ENCODE peak calls at places on chromosomes 13 and 19, in six cellular contexts. T, O, J, E, D and Y are unnamed samples.
A peak's percentile ranks its signal among the peaks of the same experiment; 100 is the strongest.

GRCh38 chr19:45670670-45671453 is 2.8 kb downstream of the GIPR start:
- DNase-seq in T (no peak), O (peak; percentile 95), J (peak; percentile 43), E (peak; percentile 90), D (no peak), Y (no peak)

GRCh38 chr13:48233097-48233885 is at the start of gene ITM2B:
- DNase-seq in T (peak; percentile 79), O (peak; percentile 83), J (peak; percentile 72), E (peak; percentile 91), D (peak; percentile 47), Y (no peak)

GRCh38 chr13:44734204-44734707 is 158.1 kb upstream of the TSC22D1 start:
- DNase-seq in T (no peak), O (peak; percentile 61), J (no peak), E (peak; percentile 36), D (peak; percentile 46), Y (no peak)

GRCh38 chr19:55178781-55179569 is 1.1 kb downstream of the SYT5 start:
- DNase-seq in T (peak; percentile 96), O (peak; percentile 84), J (peak; percentile 60), E (peak; percentile 89), D (peak; percentile 70), Y (no peak)

GRCh38 chr13:110684388-110685056 is 21.4 kb downstream of the CARS2 start:
- DNase-seq in T (no peak), O (no peak), J (no peak), E (peak; percentile 27), D (no peak), Y (no peak)

GRCh38 chr19:7007859-7008258 is 13.4 kb downstream of the MBD3L2B start:
- DNase-seq in T (no peak), O (no peak), J (peak; percentile 67), E (no peak), D (no peak), Y (no peak)

GRCh38 chr19:12364391-12365093 is 941 bp downstream of the ZNF442 start:
- DNase-seq in T (no peak), O (peak; percentile 9), J (peak; percentile 2), E (peak; percentile 33), D (peak; percentile 3), Y (no peak)

GRCh38 chr19:39946532-39946931 is 12.1 kb upstream of the FCGBP start:
- DNase-seq in T (no peak), O (peak; percentile 11), J (peak; percentile 35), E (no peak), D (no peak), Y (peak; percentile 41)

GRCh38 chr19:58584498-58585441 is 11.6 kb upstream of the MZF1 start:
- DNase-seq in T (no peak), O (no peak), J (no peak), E (no peak), D (no peak), Y (no peak)

GRCh38 chr13:69556540-69557196 is 551.0 kb upstream of the ATXN8OS start:
- DNase-seq in T (no peak), O (no peak), J (no peak), E (no peak), D (no peak), Y (no peak)

GRCh38 chr19:2602391-2603181 is 99.9 kb downstream of the GNG7 start:
- DNase-seq in T (no peak), O (peak; percentile 94), J (no peak), E (peak; percentile 89), D (peak; percentile 96), Y (no peak)

GRCh38 chr13:100675660-100676129 is 1.1 kb upstream of the TMTC4 start:
- DNase-seq in T (no peak), O (no peak), J (no peak), E (no peak), D (no peak), Y (no peak)

GRCh38 chr19:52336117-52336811 is at the start of gene ZNF610:
- DNase-seq in T (peak; percentile 82), O (peak; percentile 89), J (peak; percentile 91), E (peak; percentile 96), D (peak; percentile 71), Y (peak; percentile 15)

GRCh38 chr19:10419200-10419645 is 1.1 kb upstream of the PDE4A start:
- DNase-seq in T (no peak), O (no peak), J (no peak), E (peak; percentile 36), D (no peak), Y (no peak)

GRCh38 chr13:95710313-95710712 is 33.4 kb downstream of the DNAJC3 start:
- DNase-seq in T (no peak), O (no peak), J (no peak), E (no peak), D (peak; percentile 57), Y (no peak)

GRCh38 chr19:495440-496332 is 600 bp upstream of the MADCAM1 start:
- DNase-seq in T (peak; percentile 49), O (no peak), J (peak; percentile 21), E (peak; percentile 43), D (peak; percentile 18), Y (no peak)

GRCh38 chr13:43307921-43308433 is 284.6 kb downstream of the DNAJC15 start:
- DNase-seq in T (no peak), O (peak; percentile 85), J (peak; percentile 85), E (peak; percentile 92), D (peak; percentile 73), Y (peak; percentile 63)

GRCh38 chr13:20332361-20333096 is 100.4 kb upstream of the GJB6 start:
- DNase-seq in T (no peak), O (no peak), J (no peak), E (no peak), D (peak; percentile 45), Y (no peak)

GRCh38 chr19:5352229-5352763 is 11.7 kb upstream of the PTPRS start:
- DNase-seq in T (no peak), O (no peak), J (no peak), E (no peak), D (peak; percentile 39), Y (no peak)

GRCh38 chr19:7932276-7932929 is 6.5 kb upstream of the CTXN1 start:
- DNase-seq in T (no peak), O (no peak), J (no peak), E (no peak), D (no peak), Y (no peak)

GRCh38 chr13:27371932-27372331 is 52.5 kb upstream of the GTF3A start:
- DNase-seq in T (no peak), O (peak; percentile 95), J (no peak), E (no peak), D (no peak), Y (no peak)

GRCh38 chr13:24863748-24864540 is 100.0 kb downstream of the RNF17 start:
- DNase-seq in T (no peak), O (no peak), J (no peak), E (no peak), D (peak; percentile 2), Y (no peak)

GRCh38 chr19:18594096-18594823 is 5.7 kb downstream of the REX1BD start:
- DNase-seq in T (peak; percentile 74), O (peak; percentile 80), J (peak; percentile 77), E (peak; percentile 95), D (peak; percentile 59), Y (no peak)

GRCh38 chr13:100674363-100674847 is at the start of gene TMTC4:
- DNase-seq in T (no peak), O (no peak), J (no peak), E (peak; percentile 79), D (no peak), Y (no peak)

GRCh38 chr19:7787602-7788177 is 24.6 kb downstream of the CLEC4M start:
- DNase-seq in T (no peak), O (no peak), J (no peak), E (no peak), D (no peak), Y (no peak)

GRCh38 chr13:33480561-33480960 is 195.0 kb upstream of the STARD13 start:
- DNase-seq in T (no peak), O (no peak), J (no peak), E (no peak), D (no peak), Y (no peak)

GRCh38 chr13:33483471-33483870 is 197.9 kb upstream of the STARD13 start:
- DNase-seq in T (no peak), O (no peak), J (no peak), E (no peak), D (peak; percentile 61), Y (no peak)

GRCh38 chr13:33479066-33479465 is 193.5 kb upstream of the STARD13 start:
- DNase-seq in T (no peak), O (no peak), J (no peak), E (no peak), D (no peak), Y (no peak)
- H3K4me3 ChIP-seq in T (no peak overlapping the region), O (no peak overlapping the region), J (no peak overlapping the region), E (no peak overlapping the region), D (no peak overlapping the region), Y (no peak overlapping the region)

DNA sequence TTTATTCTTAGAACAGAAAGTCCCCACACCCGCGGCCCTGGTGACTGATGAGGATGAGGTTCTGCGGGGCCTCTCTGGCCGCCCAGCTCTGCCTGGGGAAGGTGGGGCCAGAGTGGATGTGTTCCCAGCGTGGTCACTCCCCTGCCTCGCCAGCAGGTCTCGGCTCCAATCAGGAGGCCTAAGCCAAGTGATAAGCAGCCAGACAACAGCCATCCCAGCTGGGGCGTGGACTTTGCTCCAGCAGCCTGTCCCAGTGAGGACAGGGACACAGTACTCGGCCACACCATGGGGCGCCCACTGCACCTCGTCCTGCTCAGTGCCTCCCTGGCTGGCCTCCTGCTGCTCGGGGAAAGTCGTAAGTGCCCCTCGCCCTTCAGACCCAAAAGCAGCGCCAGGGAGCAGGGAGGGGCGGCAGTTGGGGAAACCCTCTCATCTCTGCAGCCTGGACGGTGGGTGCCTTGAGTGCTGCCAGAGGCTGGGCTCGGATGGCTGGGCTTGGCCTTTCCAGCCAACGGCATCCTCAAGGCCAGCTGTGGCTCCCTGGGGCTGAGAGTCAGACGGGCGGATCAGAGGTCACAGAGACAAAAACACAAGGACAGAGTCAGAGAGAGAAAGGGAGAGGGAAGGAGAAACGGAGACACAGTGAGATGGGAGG is at the start of gene F10:
- DNase-seq in T (no peak), O (peak; percentile 75), J (no peak), E (peak; percentile 92), D (no peak), Y (no peak)
- H3K4me3 ChIP-seq in T (no peak within 1 kb of the TSS), O (no peak within 1 kb of the TSS), J (no peak within 1 kb of the TSS), E (peak within 1 kb of the TSS; percentile 15), D (no peak within 1 kb of the TSS), Y (no peak within 1 kb of the TSS)

DNA sequence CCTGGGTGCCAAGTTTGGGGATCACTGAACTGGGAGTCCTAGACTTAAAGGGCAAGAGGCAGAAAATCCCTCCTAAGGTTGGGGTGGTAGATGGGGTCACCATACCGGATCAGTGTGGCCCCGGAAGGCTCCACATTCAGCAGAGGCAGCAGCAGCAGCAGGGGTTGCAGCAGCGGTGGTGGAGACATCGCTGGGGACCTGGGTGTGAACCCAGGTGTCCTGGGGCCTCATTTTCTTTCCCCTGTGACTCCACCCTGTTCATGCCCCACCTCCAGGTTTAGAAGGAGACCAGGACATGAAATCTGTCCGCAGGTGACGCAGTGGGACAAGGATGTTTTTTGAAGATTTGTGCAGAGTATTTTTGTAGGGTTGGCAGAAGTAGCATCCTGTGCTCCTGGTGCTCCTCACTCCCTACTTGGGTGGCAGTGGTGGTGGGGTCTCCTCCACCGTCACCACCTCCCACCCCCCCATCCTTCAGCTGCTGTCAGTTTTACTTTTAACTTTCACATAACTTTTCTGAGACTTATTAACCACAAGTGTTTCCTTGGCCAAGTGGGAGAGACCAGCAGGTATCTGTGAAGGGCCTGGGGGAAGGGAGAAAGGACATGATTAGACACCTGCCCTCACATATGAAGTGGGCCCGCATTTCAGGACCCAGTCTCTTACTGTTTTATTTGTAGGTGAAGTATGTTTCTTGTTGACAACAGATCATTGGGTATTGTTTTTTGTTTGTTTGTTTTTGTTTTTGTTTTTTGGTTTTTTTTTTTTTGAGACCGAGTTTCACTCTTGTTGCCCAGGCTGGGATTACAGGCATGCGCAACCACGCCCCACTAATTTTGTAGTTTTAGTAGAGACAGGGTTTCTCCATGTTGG is at the start of gene NAPSA:
- DNase-seq in T (no peak), O (no peak), J (no peak), E (no peak), D (no peak), Y (no peak)
- H3K4me3 ChIP-seq in T (no peak within 1 kb of the TSS), O (no peak within 1 kb of the TSS), J (no peak within 1 kb of the TSS), E (no peak within 1 kb of the TSS), D (no peak within 1 kb of the TSS), Y (no peak within 1 kb of the TSS)

GRCh38 chr13:40356011-40356410 is 310.4 kb downstream of the FOXO1 start:
- DNase-seq in T (no peak), O (no peak), J (no peak), E (no peak), D (no peak), Y (no peak)
- H3K4me3 ChIP-seq in T (no peak overlapping the region), O (no peak overlapping the region), J (no peak overlapping the region), E (no peak overlapping the region), D (no peak overlapping the region), Y (no peak overlapping the region)